ENCODE peak calls at places on chromosome 15, in eight cellular contexts. I is body of pancreas, V is Peyer's patch, A is tibial nerve, R is heart left ventricle, G is adrenal gland, N is uterus, T is GM12878. D is an unnamed sample. For H3K4me1, the result is how much of the 10 kb centered on the place peaks cover.

GRCh38 chr15:45102226-45102625 is 11.7 kb downstream of the DUOX2 start:
- DNase-seq in V (no peak), A (no peak), R (no peak), G (no peak), T (no peak), I (no peak), N (no peak), D (no peak)

GRCh38 chr15:33022629-33023028 is 171.9 kb downstream of the FMN1 start:
- DNase-seq in N (no peak), A (no peak), I (peak), V (no peak), G (peak), R (peak), T (no peak), D (peak)

GRCh38 chr15:59437777-59438574 is at the start of gene FAM81A:
- DNase-seq in I (peak), A (peak), T (no peak), N (peak), V (peak), G (peak), R (peak), D (peak)

GRCh38 chr15:36230741-36231140 is 348.7 kb upstream of the CDIN1 start:
- DNase-seq in T (no peak), R (no peak), A (no peak), V (no peak), I (no peak), G (no peak), N (no peak), D (no peak)

GRCh38 chr15:82263350-82263749 is 732 bp downstream of the SAXO2 start:
- DNase-seq in N (no peak), G (no peak), V (no peak), R (no peak), I (no peak), T (no peak), A (no peak), D (no peak)

GRCh38 chr15:45704329-45705249 is 69.8 kb downstream of the SQOR start:
- DNase-seq in V (no peak), I (peak), A (no peak), G (no peak), T (no peak), R (peak), N (no peak), D (no peak)

GRCh38 chr15:33114484-33114767 is 80.1 kb downstream of the FMN1 start:
- DNase-seq in N (no peak), G (no peak), R (no peak), I (no peak), V (no peak), T (no peak), A (no peak), D (no peak)

GRCh38 chr15:89912674-89913396 is at the start of gene ARPIN:
- DNase-seq in G (peak), N (peak), R (peak), A (no peak), T (no peak), V (no peak), I (peak), D (no peak)

GRCh38 chr15:25690673-25691543 is 172.2 kb downstream of the ATP10A start:
- DNase-seq in I (no peak), A (no peak), V (no peak), R (no peak), N (no peak), G (peak), T (no peak), D (no peak)

GRCh38 chr15:58562135-58562534 is 130.3 kb downstream of the LIPC start:
- DNase-seq in A (no peak), R (no peak), V (no peak), I (no peak), G (no peak), T (no peak), N (no peak), D (no peak)

GRCh38 chr15:64951777-64952418 is 37.8 kb downstream of the SPG21 start:
- DNase-seq in T (no peak), G (no peak), V (no peak), R (no peak), N (no peak), I (no peak), A (no peak), D (no peak)
- TF ChIP-seq CTCF in T (no peak), G (no peak), V (no peak), R (no peak), N (no peak), I (no peak), A (no peak), D (no peak)

DNA sequence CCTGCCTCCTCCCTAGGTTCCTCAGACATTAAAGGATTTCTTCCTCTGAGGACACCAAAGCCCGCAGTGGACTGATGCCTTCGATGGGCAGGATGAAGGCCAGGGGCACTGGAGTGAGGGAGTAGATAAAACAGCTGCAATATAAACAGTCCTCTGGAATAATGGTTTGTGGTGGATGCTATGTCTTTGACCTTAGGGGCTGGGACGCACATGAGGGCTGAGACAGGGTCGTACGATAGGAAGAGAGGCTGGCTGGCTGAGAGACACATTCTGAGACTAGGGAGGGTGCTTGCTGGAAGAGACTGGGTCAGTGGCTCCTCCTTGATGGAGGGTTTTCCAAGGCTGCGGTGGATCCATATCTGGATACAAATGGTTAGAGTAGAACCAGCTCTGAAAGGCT is 15.7 kb downstream of the TBC1D21 start:
- DNase-seq in I (no peak), G (no peak), A (no peak), N (no peak), V (no peak), R (no peak), T (no peak), D (no peak)
- H3K4me1 ChIP-seq in I (under half), G (under half), A (under half), N (under half), V (under half), R (under half), T (under half), D (under half)

GRCh38 chr15:42203891-42204290 is 4.2 kb downstream of the VPS39 start:
- DNase-seq in R (no peak), V (no peak), N (no peak), I (no peak), A (no peak), G (no peak), T (no peak), D (no peak)

GRCh38 chr15:42213481-42213880 is 5.4 kb upstream of the VPS39 start:
- DNase-seq in N (no peak), T (no peak), V (no peak), G (no peak), A (no peak), R (no peak), I (no peak), D (no peak)

GRCh38 chr15:42202653-42203052 is 5.5 kb downstream of the VPS39 start:
- DNase-seq in I (no peak), V (no peak), R (no peak), G (no peak), A (no peak), N (no peak), T (no peak), D (no peak)

GRCh38 chr15:42210703-42211102 is 2.6 kb upstream of the VPS39 start:
- DNase-seq in V (no peak), I (no peak), T (no peak), N (no peak), A (no peak), G (no peak), R (no peak), D (no peak)

DNA sequence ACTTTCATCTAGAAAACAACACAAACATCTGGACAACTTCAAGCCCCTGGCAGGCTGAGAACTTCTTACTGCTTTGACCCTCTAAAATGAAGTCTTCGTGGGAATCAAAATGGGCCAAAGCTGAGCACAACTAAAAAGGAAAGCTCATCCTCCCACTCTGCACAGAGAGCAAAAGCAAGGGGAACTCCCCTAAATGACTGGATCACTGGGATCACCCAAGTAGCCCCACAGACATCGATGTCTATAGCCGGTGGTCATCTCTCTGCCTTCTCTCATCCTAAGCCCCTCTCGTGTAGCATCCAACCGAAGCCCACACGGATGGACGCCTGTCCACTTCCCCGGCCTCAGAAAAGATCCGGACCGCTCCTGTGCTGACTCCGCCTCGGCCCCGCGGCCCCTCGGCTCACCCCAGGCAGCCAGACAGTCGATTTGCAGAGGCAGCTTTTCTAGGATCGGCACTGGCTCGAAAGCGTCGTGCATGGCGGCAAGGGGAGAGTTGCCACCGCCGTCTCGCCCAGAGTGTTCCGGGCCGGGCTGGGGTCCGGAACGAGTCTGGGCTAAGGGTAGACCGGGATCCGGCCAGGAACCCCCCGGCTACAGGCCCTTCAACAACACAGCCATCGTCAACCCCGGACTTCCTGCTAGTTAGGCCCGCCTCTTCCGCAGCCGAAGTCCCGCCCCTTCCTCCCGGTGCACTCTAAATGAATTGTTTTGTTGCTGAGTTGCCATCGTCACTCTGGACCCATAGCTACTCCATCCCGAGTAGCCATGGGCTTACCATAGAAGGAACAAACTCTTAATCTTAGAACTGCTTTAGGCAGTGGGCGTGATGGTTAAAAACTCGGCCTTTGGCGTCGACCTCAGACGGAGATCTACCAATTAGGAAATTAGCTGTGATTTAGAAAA is at the start of gene VPS39:
- DNase-seq in G (peak), R (peak), V (peak), I (peak), T (peak), A (peak), N (peak), D (peak)
- TF ChIP-seq POLR2A in G (no peak), R (peak), V (peak), I (peak), T (peak), A (no peak), N (no peak), D (no peak)

GRCh38 chr15:68730491-68731317 is 90.0 kb downstream of the ANP32A start:
- DNase-seq in T (no peak), N (peak), A (no peak), I (peak), R (peak), G (peak), V (no peak), D (no peak)
- TF ChIP-seq CTCF in T (peak), N (peak), A (peak), I (peak), R (peak), G (peak), V (peak), D (no peak)

GRCh38 chr15:88912500-88912921 is 668 bp downstream of the MFGE8 start:
- DNase-seq in R (no peak), A (no peak), T (no peak), N (no peak), V (no peak), I (no peak), G (no peak), D (no peak)
- H3K4me1 ChIP-seq in R (under half), A (under half), T (under half), N (under half), V (under half), I (under half), G (under half), D (under half)

DNA sequence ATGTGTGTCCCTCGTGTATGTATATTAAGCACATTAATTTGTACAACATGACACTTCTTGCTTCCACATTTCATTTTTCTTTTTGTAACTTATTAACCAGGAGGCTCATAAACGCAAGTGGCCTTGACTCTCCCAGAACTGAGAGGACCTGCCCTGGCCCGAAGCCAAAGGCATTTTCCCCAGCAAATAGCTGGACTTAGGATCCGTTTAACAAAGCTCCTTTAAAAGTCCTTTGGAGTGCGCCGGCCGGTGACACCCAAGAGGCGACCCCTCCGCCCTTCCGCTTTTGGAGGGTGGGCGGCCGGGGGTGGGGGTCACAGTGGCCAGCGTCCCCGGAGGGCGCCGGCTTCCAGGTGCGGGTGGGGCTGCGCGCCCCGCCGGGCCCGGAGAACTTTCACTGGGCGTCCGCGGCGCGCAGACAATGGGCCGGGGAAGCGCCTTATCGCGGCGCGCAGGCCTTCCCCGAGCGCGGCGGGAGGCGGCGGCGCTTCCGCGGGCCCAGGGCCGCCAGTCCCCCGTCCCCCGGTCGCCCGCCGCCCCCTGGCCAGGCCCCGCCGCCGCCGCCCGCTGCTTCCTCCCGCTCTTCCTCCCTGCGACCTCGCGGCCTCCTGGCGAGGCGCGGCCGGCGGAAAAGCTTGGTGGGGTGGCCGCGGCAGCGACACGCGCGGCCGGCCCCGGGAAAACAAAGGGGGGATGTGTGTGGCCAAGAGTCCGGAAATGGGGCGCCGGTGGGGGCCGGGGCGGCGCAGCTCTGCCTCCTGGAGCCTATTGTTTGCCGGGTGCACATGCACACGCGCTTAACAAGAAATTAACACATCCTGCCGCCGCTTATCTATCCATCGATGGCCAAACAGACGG is 613.4 kb downstream of the MCTP2 start:
- DNase-seq in T (no peak), V (no peak), G (peak), N (peak), I (peak), R (peak), A (peak), D (no peak)
- TF ChIP-seq POLR2A in T (no peak), V (no peak), G (no peak), N (no peak), I (no peak), R (no peak), A (no peak), D (no peak)

DNA sequence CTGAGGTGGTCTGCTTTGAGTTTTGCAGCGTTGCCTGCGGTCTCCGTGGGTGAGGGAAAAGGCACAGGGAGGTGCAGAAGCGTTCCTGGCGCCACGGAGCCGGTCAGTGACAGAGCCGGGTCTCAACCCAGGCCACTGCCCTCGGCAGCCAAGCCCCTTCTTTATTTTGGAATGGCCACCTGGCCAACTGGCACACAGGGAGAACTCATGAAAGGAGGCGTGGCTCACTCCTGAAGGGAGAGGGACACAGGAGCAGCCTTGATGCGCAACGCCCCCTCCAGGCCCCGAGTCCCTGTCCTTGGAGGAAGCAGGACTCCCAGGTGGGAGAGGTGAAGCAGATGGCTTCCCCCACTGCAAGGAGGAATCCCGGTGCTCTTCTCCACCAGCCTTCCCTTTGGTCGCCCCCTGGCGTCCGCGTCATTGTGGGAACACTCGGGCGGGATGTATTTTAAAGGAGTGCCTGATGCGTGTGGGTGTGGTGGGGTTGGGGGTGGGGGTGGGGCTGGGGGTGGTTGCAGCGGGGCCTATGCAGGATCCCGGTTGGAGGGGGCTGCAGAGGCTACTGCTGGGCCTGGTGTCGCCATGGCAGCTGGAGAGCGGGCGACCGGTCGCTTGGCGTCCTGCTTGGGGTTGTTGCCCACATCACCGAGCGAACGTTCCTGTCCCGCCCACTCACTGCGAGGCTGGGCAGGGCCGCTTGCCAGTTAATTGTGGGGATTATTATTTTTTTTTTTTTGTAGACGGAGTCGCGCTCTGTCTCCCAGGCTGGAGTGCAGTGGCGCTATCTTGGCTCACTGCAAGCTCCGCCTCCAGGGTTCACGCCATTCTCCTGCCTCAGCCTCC is 32.6 kb downstream of the APBA2 start:
- DNase-seq in V (no peak), I (no peak), R (no peak), G (no peak), N (no peak), A (no peak), T (no peak), D (no peak)
- TF ChIP-seq CTCF in V (no peak), I (no peak), R (no peak), G (no peak), N (no peak), A (no peak), T (no peak), D (no peak)

D was measured in breast epithelium.